ENCODE peak calls at places on chromosome 14, in four cellular contexts. One of them, this sample, is unnamed.
A peak's percentile ranks its signal among the peaks of the same experiment; 100 is the strongest.

GRCh38 chr14:93285048-93285447 is 47.8 kb downstream of the BTBD7 start:
- DNase-seq in hepatocyte: no peak
- DNase-seq in pancreas: no peak
- DNase-seq in CD8-positive, alpha-beta T cell: no peak
- DNase-seq in this sample: no peak

GRCh38 chr14:91280129-91280528 is 35.6 kb upstream of the GPR68 start:
- DNase-seq in hepatocyte: no peak
- DNase-seq in CD8-positive, alpha-beta T cell: no peak
- DNase-seq in pancreas: no peak
- DNase-seq in this sample: no peak

GRCh38 chr14:30005114-30005698 is 77.6 kb upstream of the PRKD1 start:
- DNase-seq in hepatocyte: peak; percentile 68
- DNase-seq in CD8-positive, alpha-beta T cell: no peak
- DNase-seq in pancreas: no peak
- DNase-seq in this sample: peak; percentile 48

GRCh38 chr14:94897092-94897491 is 127.2 kb upstream of the GSC start:
- DNase-seq in CD8-positive, alpha-beta T cell: no peak
- DNase-seq in hepatocyte: no peak
- DNase-seq in pancreas: no peak
- DNase-seq in this sample: no peak

GRCh38 chr14:51093371-51094281 is 1.3 kb downstream of the TRIM9 start:
- DNase-seq in CD8-positive, alpha-beta T cell: no peak
- DNase-seq in hepatocyte: peak; percentile 32
- DNase-seq in pancreas: peak; percentile 18
- DNase-seq in this sample: peak; percentile 71

GRCh38 chr14:80978403-80978802 is 23.0 kb downstream of the TSHR start:
- DNase-seq in hepatocyte: no peak
- DNase-seq in CD8-positive, alpha-beta T cell: no peak
- DNase-seq in pancreas: no peak
- DNase-seq in this sample: no peak

GRCh38 chr14:39956372-39956771 is 524.1 kb upstream of the FBXO33 start:
- DNase-seq in hepatocyte: no peak
- DNase-seq in CD8-positive, alpha-beta T cell: no peak
- DNase-seq in pancreas: no peak
- DNase-seq in this sample: no peak

GRCh38 chr14:89578048-89578619 is 161.1 kb upstream of the FOXN3 start:
- DNase-seq in CD8-positive, alpha-beta T cell: no peak
- DNase-seq in hepatocyte: no peak
- DNase-seq in pancreas: no peak
- DNase-seq in this sample: no peak

GRCh38 chr14:77302926-77303325 is 17.8 kb downstream of the POMT2 start:
- DNase-seq in pancreas: no peak
- DNase-seq in hepatocyte: peak; percentile 76
- DNase-seq in CD8-positive, alpha-beta T cell: peak; percentile 4
- DNase-seq in this sample: no peak

GRCh38 chr14:92759300-92759678 is 10.9 kb upstream of the LGMN start:
- DNase-seq in CD8-positive, alpha-beta T cell: no peak
- DNase-seq in pancreas: no peak
- DNase-seq in hepatocyte: peak; percentile 45
- DNase-seq in this sample: no peak

GRCh38 chr14:88333036-88333435 is 10.0 kb upstream of the KCNK10 start:
- DNase-seq in pancreas: no peak
- DNase-seq in hepatocyte: no peak
- DNase-seq in CD8-positive, alpha-beta T cell: no peak
- DNase-seq in this sample: no peak

GRCh38 chr14:21913759-21914158 is 240.1 kb upstream of the OR4E1 start:
- DNase-seq in CD8-positive, alpha-beta T cell: peak; percentile 72
- DNase-seq in pancreas: peak; percentile 40
- DNase-seq in hepatocyte: peak; percentile 89
- DNase-seq in this sample: peak; percentile 7

GRCh38 chr14:68368850-68369249 is 424.0 kb downstream of the ZFP36L1 start:
- DNase-seq in hepatocyte: no peak
- DNase-seq in CD8-positive, alpha-beta T cell: no peak
- DNase-seq in pancreas: no peak
- DNase-seq in this sample: no peak

GRCh38 chr14:59195898-59196297 is 7.4 kb downstream of the DAAM1 start:
- DNase-seq in pancreas: no peak
- DNase-seq in hepatocyte: no peak
- DNase-seq in CD8-positive, alpha-beta T cell: no peak
- DNase-seq in this sample: no peak

GRCh38 chr14:100769035-100769939 is 42.6 kb downstream of the DLK1 start:
- DNase-seq in pancreas: no peak
- DNase-seq in CD8-positive, alpha-beta T cell: no peak
- DNase-seq in hepatocyte: no peak
- DNase-seq in this sample: peak; percentile 22

GRCh38 chr14:38561657-38562056 is 305.8 kb upstream of the CLEC14A start:
- DNase-seq in hepatocyte: no peak
- DNase-seq in CD8-positive, alpha-beta T cell: no peak
- DNase-seq in pancreas: no peak
- DNase-seq in this sample: no peak

GRCh38 chr14:100654814-100655795 is 67.9 kb upstream of the BEGAIN start:
- DNase-seq in hepatocyte: peak; percentile 78
- DNase-seq in CD8-positive, alpha-beta T cell: peak; percentile 29
- DNase-seq in pancreas: peak; percentile 44
- DNase-seq in this sample: peak; percentile 96

GRCh38 chr14:101584049-101584859 is 23.0 kb downstream of the DIO3 start:
- DNase-seq in CD8-positive, alpha-beta T cell: no peak
- DNase-seq in pancreas: no peak
- DNase-seq in hepatocyte: peak; percentile 44
- DNase-seq in this sample: peak; percentile 75

GRCh38 chr14:21825147-21825743 is 151.6 kb upstream of the OR4E1 start:
- DNase-seq in pancreas: no peak
- DNase-seq in hepatocyte: peak; percentile 30
- DNase-seq in CD8-positive, alpha-beta T cell: no peak
- DNase-seq in this sample: peak; percentile 66

GRCh38 chr14:93549578-93549977 is 118.8 kb downstream of the UNC79 start:
- DNase-seq in pancreas: no peak
- DNase-seq in CD8-positive, alpha-beta T cell: no peak
- DNase-seq in hepatocyte: no peak
- DNase-seq in this sample: no peak

GRCh38 chr14:103057372-103058208 is at the start of gene CDC42BPB:
- DNase-seq in hepatocyte: peak; percentile 98
- DNase-seq in CD8-positive, alpha-beta T cell: peak; percentile 47
- DNase-seq in pancreas: peak; percentile 87
- DNase-seq in this sample: peak; percentile 98

GRCh38 chr14:43938588-43939281 is 568.3 kb downstream of the FSCB start:
- DNase-seq in hepatocyte: no peak
- DNase-seq in pancreas: no peak
- DNase-seq in CD8-positive, alpha-beta T cell: no peak
- DNase-seq in this sample: no peak

GRCh38 chr14:58426819-58427288 is 477 bp downstream of the TIMM9 start:
- DNase-seq in hepatocyte: peak; percentile 75
- DNase-seq in pancreas: peak; percentile 73
- DNase-seq in CD8-positive, alpha-beta T cell: peak; percentile 29
- DNase-seq in this sample: peak; percentile 67

GRCh38 chr14:71011479-71011878 is 104.2 kb downstream of the PCNX1 start:
- DNase-seq in hepatocyte: no peak
- DNase-seq in pancreas: no peak
- DNase-seq in CD8-positive, alpha-beta T cell: no peak
- DNase-seq in this sample: no peak
- H3K4me3 ChIP-seq in hepatocyte: no peak overlapping the region
- H3K4me3 ChIP-seq in pancreas: no peak overlapping the region
- H3K4me3 ChIP-seq in CD8-positive, alpha-beta T cell: no peak overlapping the region
- H3K4me3 ChIP-seq in this sample: no peak overlapping the region

DNA sequence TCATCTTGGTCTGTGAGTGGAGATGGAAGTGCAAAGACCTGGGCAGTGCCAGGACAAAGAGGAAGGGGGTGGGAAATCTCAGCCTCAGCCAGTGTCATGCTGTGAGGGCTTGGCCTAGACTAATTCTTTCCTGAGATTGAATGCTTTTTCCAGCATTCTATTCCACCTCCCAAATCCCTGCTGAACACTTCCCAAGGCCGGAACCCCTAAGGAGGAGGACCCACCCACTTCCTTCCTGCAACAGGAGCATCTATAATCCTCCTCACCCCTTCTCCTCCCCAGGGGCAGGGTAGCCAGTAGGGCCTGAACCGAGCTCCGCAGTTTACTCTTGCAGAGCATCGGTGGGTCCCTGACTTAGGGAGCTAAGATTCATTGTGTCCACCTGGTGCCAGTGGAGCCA is 3.2 kb downstream of the PLEKHD1 start:
- DNase-seq in pancreas: no peak
- DNase-seq in CD8-positive, alpha-beta T cell: no peak
- DNase-seq in hepatocyte: no peak
- DNase-seq in this sample: no peak
- H3K27me3 ChIP-seq in pancreas: no peaks in the 10 kb centered on the region
- H3K27me3 ChIP-seq in CD8-positive, alpha-beta T cell: peaks cover 5% of the 10 kb centered on the region
- H3K27me3 ChIP-seq in hepatocyte: peaks cover 57% of the 10 kb centered on the region
- H3K27me3 ChIP-seq in this sample: peaks cover 38% of the 10 kb centered on the region

DNA sequence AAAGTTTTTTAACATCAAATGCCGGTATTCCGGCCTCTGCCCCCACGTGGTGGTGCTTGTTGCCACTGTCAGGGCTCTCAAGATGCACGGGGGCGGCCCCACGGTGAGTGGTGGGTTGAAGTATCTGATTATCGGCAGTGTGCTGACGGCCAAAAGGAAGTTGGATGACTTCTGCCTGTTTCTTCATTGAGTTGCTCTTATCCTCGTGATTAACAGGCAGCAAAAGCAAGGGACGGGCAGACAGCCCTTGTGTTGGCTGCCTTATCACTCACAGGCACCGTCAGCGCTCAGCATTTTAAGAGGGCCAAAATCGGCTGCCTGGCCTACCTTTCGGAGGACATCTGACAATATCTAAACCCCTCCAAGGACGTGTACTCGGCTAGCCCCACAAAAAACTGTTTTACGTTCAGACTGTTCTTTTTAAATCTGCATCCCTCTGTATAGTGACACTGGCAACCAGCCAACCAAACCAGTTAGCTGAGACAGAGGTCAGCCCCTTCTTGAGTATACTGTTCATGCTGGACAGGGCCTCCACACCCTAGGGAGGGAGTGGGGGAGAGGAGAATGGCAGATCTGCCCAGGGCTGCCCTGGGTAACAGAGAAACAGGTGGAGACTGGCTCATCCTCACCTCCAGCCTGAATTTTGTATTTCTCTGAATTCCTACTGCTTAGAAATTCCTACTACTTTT is 22.9 kb upstream of the AKAP5 start:
- DNase-seq in CD8-positive, alpha-beta T cell: no peak
- DNase-seq in pancreas: no peak
- DNase-seq in hepatocyte: peak; percentile 15
- DNase-seq in this sample: no peak
- H3K36me3 ChIP-seq in CD8-positive, alpha-beta T cell: no peaks in the 10 kb centered on the region
- H3K36me3 ChIP-seq in pancreas: peaks cover 28% of the 10 kb centered on the region
- H3K36me3 ChIP-seq in hepatocyte: no peaks in the 10 kb centered on the region
- H3K36me3 ChIP-seq in this sample: peaks cover 47% of the 10 kb centered on the region

GRCh38 chr14:73634333-73634833 is 10.4 kb upstream of the DNAL1 start:
- DNase-seq in CD8-positive, alpha-beta T cell: no peak
- DNase-seq in hepatocyte: peak; percentile 66
- DNase-seq in pancreas: no peak
- DNase-seq in this sample: peak; percentile 91
- H3K4me3 ChIP-seq in CD8-positive, alpha-beta T cell: peak overlapping the region; percentile 56
- H3K4me3 ChIP-seq in hepatocyte: peak overlapping the region; percentile 31
- H3K4me3 ChIP-seq in pancreas: peak overlapping the region; percentile 78
- H3K4me3 ChIP-seq in this sample: peak overlapping the region; percentile 48

GRCh38 chr14:75981826-75982723 is at the start of gene TGFB3:
- DNase-seq in CD8-positive, alpha-beta T cell: peak; percentile 69
- DNase-seq in pancreas: peak; percentile 79
- DNase-seq in hepatocyte: peak; percentile 90
- DNase-seq in this sample: no peak

GRCh38 chr14:75981426-75981825 is 369 bp downstream of the TGFB3 start:
- DNase-seq in hepatocyte: peak; percentile 27
- DNase-seq in CD8-positive, alpha-beta T cell: no peak
- DNase-seq in pancreas: peak; percentile 26
- DNase-seq in this sample: peak; percentile 76

GRCh38 chr14:75980856-75981255 is 939 bp downstream of the TGFB3 start:
- DNase-seq in pancreas: peak; percentile 41
- DNase-seq in hepatocyte: no peak
- DNase-seq in CD8-positive, alpha-beta T cell: no peak
- DNase-seq in this sample: no peak

GRCh38 chr14:75984674-75985073 is 889 bp upstream of the IFT43 start:
- DNase-seq in hepatocyte: no peak
- DNase-seq in pancreas: no peak
- DNase-seq in CD8-positive, alpha-beta T cell: no peak
- DNase-seq in this sample: no peak

DNA sequence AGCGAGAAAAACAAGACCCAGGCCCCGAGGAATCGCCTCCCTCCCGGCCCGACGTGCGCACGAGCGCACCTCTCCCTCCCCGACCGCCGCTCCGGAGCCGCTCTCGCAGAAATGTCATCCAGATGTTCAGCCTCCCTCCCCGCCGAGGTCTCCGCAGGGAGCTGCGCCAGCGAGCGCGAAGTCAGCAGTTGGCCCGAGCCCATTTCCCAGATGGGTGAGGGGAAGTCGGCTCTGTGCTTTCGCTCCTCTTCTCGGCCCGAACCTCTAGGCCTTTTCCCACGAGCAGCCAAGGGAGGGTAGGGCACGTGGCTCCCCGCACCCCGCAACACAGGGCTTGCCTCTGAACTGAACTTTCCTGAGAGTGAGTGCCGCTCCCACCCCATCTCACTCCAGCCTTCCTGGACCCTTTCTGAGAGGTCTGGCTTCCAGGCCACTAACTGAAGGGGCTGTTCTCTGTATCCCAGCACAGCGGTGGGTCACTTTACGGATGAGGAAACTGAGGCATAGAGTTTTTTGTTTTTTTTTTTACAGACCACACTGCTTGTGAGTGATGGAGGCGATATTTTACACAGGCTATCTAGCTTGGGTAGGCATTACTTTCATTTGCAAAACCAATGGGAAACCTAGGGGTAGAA is 1.0 kb upstream of the TGFB3 start:
- DNase-seq in hepatocyte: no peak
- DNase-seq in CD8-positive, alpha-beta T cell: no peak
- DNase-seq in pancreas: peak; percentile 75
- DNase-seq in this sample: peak; percentile 93
- H3K27me3 ChIP-seq in hepatocyte: no peaks in the 10 kb centered on the region
- H3K27me3 ChIP-seq in CD8-positive, alpha-beta T cell: no peaks in the 10 kb centered on the region
- H3K27me3 ChIP-seq in pancreas: no peaks in the 10 kb centered on the region
- H3K27me3 ChIP-seq in this sample: peaks cover 14% of the 10 kb centered on the region

GRCh38 chr14:72974661-72975060 is 48.4 kb downstream of the DCAF4 start:
- DNase-seq in pancreas: no peak
- DNase-seq in CD8-positive, alpha-beta T cell: no peak
- DNase-seq in hepatocyte: no peak
- DNase-seq in this sample: no peak
- H3K36me3 ChIP-seq in pancreas: peaks cover 55% of the 10 kb centered on the region
- H3K36me3 ChIP-seq in CD8-positive, alpha-beta T cell: peaks cover 45% of the 10 kb centered on the region
- H3K36me3 ChIP-seq in hepatocyte: no peaks in the 10 kb centered on the region
- H3K36me3 ChIP-seq in this sample: peaks cover 7% of the 10 kb centered on the region